ENCODE peak calls at places on chromosomes 5 and 9, in seven cellular contexts. One of them, this sample, is unnamed.

GRCh38 chr9:119649205-119649604 is 280.0 kb upstream of the BRINP1 start:
- DNase-seq in GM19239: no peak
- DNase-seq in stimulated activated effector memory CD8-positive, alpha-beta T cell treated with anti-CD3 and anti-CD28 coated beads, Interleukin-12 subunit alpha, Interleukin-12 subunit beta, amount 100 ng/mL, for 72 hours: no peak
- DNase-seq in activated T-cell treated with anti-CD3 and anti-CD28 coated beads, Interleukin-2, amount 50 U/mL, for 72 hours: no peak
- DNase-seq in natural killer cell: no peak
- DNase-seq in cardiac fibroblast: no peak
- DNase-seq in bronchial epithelial cell: no peak
- DNase-seq in this sample: no peak

GRCh38 chr5:150129813-150130492 is 25.7 kb downstream of the PDGFRB start:
- DNase-seq in GM19239: peak; percentile 80
- DNase-seq in stimulated activated effector memory CD8-positive, alpha-beta T cell treated with anti-CD3 and anti-CD28 coated beads, Interleukin-12 subunit alpha, Interleukin-12 subunit beta, amount 100 ng/mL, for 72 hours: peak; percentile 81
- DNase-seq in activated T-cell treated with anti-CD3 and anti-CD28 coated beads, Interleukin-2, amount 50 U/mL, for 72 hours: peak; percentile 65
- DNase-seq in natural killer cell: peak; percentile 53
- DNase-seq in cardiac fibroblast: peak; percentile 85
- DNase-seq in bronchial epithelial cell: peak; percentile 52
- DNase-seq in this sample: peak; percentile 85

GRCh38 chr5:142179776-142180387 is 71.3 kb downstream of the NDFIP1 start:
- DNase-seq in GM19239: no peak
- DNase-seq in stimulated activated effector memory CD8-positive, alpha-beta T cell treated with anti-CD3 and anti-CD28 coated beads, Interleukin-12 subunit alpha, Interleukin-12 subunit beta, amount 100 ng/mL, for 72 hours: no peak
- DNase-seq in activated T-cell treated with anti-CD3 and anti-CD28 coated beads, Interleukin-2, amount 50 U/mL, for 72 hours: no peak
- DNase-seq in natural killer cell: no peak
- DNase-seq in cardiac fibroblast: no peak
- DNase-seq in bronchial epithelial cell: no peak
- DNase-seq in this sample: no peak

GRCh38 chr5:152905286-152905685 is 500.2 kb upstream of the NMUR2 start:
- DNase-seq in GM19239: no peak
- DNase-seq in stimulated activated effector memory CD8-positive, alpha-beta T cell treated with anti-CD3 and anti-CD28 coated beads, Interleukin-12 subunit alpha, Interleukin-12 subunit beta, amount 100 ng/mL, for 72 hours: no peak
- DNase-seq in activated T-cell treated with anti-CD3 and anti-CD28 coated beads, Interleukin-2, amount 50 U/mL, for 72 hours: no peak
- DNase-seq in natural killer cell: no peak
- DNase-seq in cardiac fibroblast: no peak
- DNase-seq in bronchial epithelial cell: no peak
- DNase-seq in this sample: no peak

GRCh38 chr5:180648658-180649296 is 623 bp downstream of the FLT4 start:
- DNase-seq in GM19239: no peak
- DNase-seq in stimulated activated effector memory CD8-positive, alpha-beta T cell treated with anti-CD3 and anti-CD28 coated beads, Interleukin-12 subunit alpha, Interleukin-12 subunit beta, amount 100 ng/mL, for 72 hours: no peak
- DNase-seq in activated T-cell treated with anti-CD3 and anti-CD28 coated beads, Interleukin-2, amount 50 U/mL, for 72 hours: peak; percentile 34
- DNase-seq in natural killer cell: no peak
- DNase-seq in cardiac fibroblast: no peak
- DNase-seq in bronchial epithelial cell: no peak
- DNase-seq in this sample: peak; percentile 68

GRCh38 chr5:81290146-81290545 is 11.2 kb upstream of the ZCCHC9 start:
- DNase-seq in GM19239: no peak
- DNase-seq in stimulated activated effector memory CD8-positive, alpha-beta T cell treated with anti-CD3 and anti-CD28 coated beads, Interleukin-12 subunit alpha, Interleukin-12 subunit beta, amount 100 ng/mL, for 72 hours: no peak
- DNase-seq in activated T-cell treated with anti-CD3 and anti-CD28 coated beads, Interleukin-2, amount 50 U/mL, for 72 hours: no peak
- DNase-seq in natural killer cell: no peak
- DNase-seq in cardiac fibroblast: no peak
- DNase-seq in bronchial epithelial cell: no peak
- DNase-seq in this sample: no peak

GRCh38 chr5:174724484-174725260 is at the start of gene MSX2:
- DNase-seq in GM19239: no peak
- DNase-seq in stimulated activated effector memory CD8-positive, alpha-beta T cell treated with anti-CD3 and anti-CD28 coated beads, Interleukin-12 subunit alpha, Interleukin-12 subunit beta, amount 100 ng/mL, for 72 hours: no peak
- DNase-seq in activated T-cell treated with anti-CD3 and anti-CD28 coated beads, Interleukin-2, amount 50 U/mL, for 72 hours: peak; percentile 54
- DNase-seq in natural killer cell: no peak
- DNase-seq in cardiac fibroblast: peak; percentile 89
- DNase-seq in bronchial epithelial cell: peak; percentile 36
- DNase-seq in this sample: no peak

GRCh38 chr9:91037511-91038482 is 236.2 kb downstream of the SYK start:
- DNase-seq in GM19239: no peak
- DNase-seq in stimulated activated effector memory CD8-positive, alpha-beta T cell treated with anti-CD3 and anti-CD28 coated beads, Interleukin-12 subunit alpha, Interleukin-12 subunit beta, amount 100 ng/mL, for 72 hours: no peak
- DNase-seq in activated T-cell treated with anti-CD3 and anti-CD28 coated beads, Interleukin-2, amount 50 U/mL, for 72 hours: no peak
- DNase-seq in natural killer cell: no peak
- DNase-seq in cardiac fibroblast: peak; percentile 87
- DNase-seq in bronchial epithelial cell: peak; percentile 41
- DNase-seq in this sample: no peak

GRCh38 chr5:9284781-9285307 is 261.0 kb downstream of the SEMA5A start:
- DNase-seq in GM19239: no peak
- DNase-seq in stimulated activated effector memory CD8-positive, alpha-beta T cell treated with anti-CD3 and anti-CD28 coated beads, Interleukin-12 subunit alpha, Interleukin-12 subunit beta, amount 100 ng/mL, for 72 hours: no peak
- DNase-seq in activated T-cell treated with anti-CD3 and anti-CD28 coated beads, Interleukin-2, amount 50 U/mL, for 72 hours: no peak
- DNase-seq in natural killer cell: no peak
- DNase-seq in cardiac fibroblast: peak; percentile 86
- DNase-seq in bronchial epithelial cell: no peak
- DNase-seq in this sample: no peak

GRCh38 chr5:37251673-37252072 is 2.5 kb upstream of the CPLANE1 start:
- DNase-seq in GM19239: no peak
- DNase-seq in stimulated activated effector memory CD8-positive, alpha-beta T cell treated with anti-CD3 and anti-CD28 coated beads, Interleukin-12 subunit alpha, Interleukin-12 subunit beta, amount 100 ng/mL, for 72 hours: no peak
- DNase-seq in activated T-cell treated with anti-CD3 and anti-CD28 coated beads, Interleukin-2, amount 50 U/mL, for 72 hours: no peak
- DNase-seq in natural killer cell: no peak
- DNase-seq in cardiac fibroblast: no peak
- DNase-seq in bronchial epithelial cell: no peak
- DNase-seq in this sample: no peak

GRCh38 chr5:102411-103043 is 10.6 kb downstream of the PLEKHG4B start:
- DNase-seq in GM19239: no peak
- DNase-seq in stimulated activated effector memory CD8-positive, alpha-beta T cell treated with anti-CD3 and anti-CD28 coated beads, Interleukin-12 subunit alpha, Interleukin-12 subunit beta, amount 100 ng/mL, for 72 hours: no peak
- DNase-seq in activated T-cell treated with anti-CD3 and anti-CD28 coated beads, Interleukin-2, amount 50 U/mL, for 72 hours: no peak
- DNase-seq in natural killer cell: no peak
- DNase-seq in cardiac fibroblast: no peak
- DNase-seq in bronchial epithelial cell: no peak
- DNase-seq in this sample: no peak

GRCh38 chr9:126984969-126985368 is 70.4 kb downstream of the RALGPS1 start:
- DNase-seq in GM19239: no peak
- DNase-seq in stimulated activated effector memory CD8-positive, alpha-beta T cell treated with anti-CD3 and anti-CD28 coated beads, Interleukin-12 subunit alpha, Interleukin-12 subunit beta, amount 100 ng/mL, for 72 hours: no peak
- DNase-seq in activated T-cell treated with anti-CD3 and anti-CD28 coated beads, Interleukin-2, amount 50 U/mL, for 72 hours: no peak
- DNase-seq in natural killer cell: no peak
- DNase-seq in cardiac fibroblast: no peak
- DNase-seq in bronchial epithelial cell: peak; percentile 32
- DNase-seq in this sample: no peak

This sample was measured in GM20000.